ENCODE peak calls at places on chromosome 7, in six cellular contexts. One of them, this sample, is unnamed. For H3K4me1, the result is how much of the 10 kb centered on the place peaks cover.

GRCh38 chr7:80721880-80722595 is 83.6 kb downstream of the CD36 start:
- DNase-seq in endothelial cell of umbilical vein: peak
- DNase-seq in prostate gland: no peak
- DNase-seq in psoas muscle: no peak
- DNase-seq in mesenchymal stem cell: peak
- DNase-seq in lower lobe of right lung: peak
- DNase-seq in this sample: peak

GRCh38 chr7:138584283-138584682 is 116.9 kb downstream of the SVOPL start:
- DNase-seq in endothelial cell of umbilical vein: no peak
- DNase-seq in prostate gland: no peak
- DNase-seq in psoas muscle: no peak
- DNase-seq in mesenchymal stem cell: no peak
- DNase-seq in lower lobe of right lung: no peak
- DNase-seq in this sample: no peak

GRCh38 chr7:92766461-92767003 is 69.8 kb downstream of the CDK6 start:
- DNase-seq in endothelial cell of umbilical vein: peak
- DNase-seq in prostate gland: no peak
- DNase-seq in psoas muscle: no peak
- DNase-seq in mesenchymal stem cell: peak
- DNase-seq in lower lobe of right lung: no peak
- DNase-seq in this sample: no peak

GRCh38 chr7:36192050-36192824 is 39.2 kb downstream of the EEPD1 start:
- DNase-seq in endothelial cell of umbilical vein: no peak
- DNase-seq in prostate gland: no peak
- DNase-seq in psoas muscle: no peak
- DNase-seq in mesenchymal stem cell: peak
- DNase-seq in lower lobe of right lung: no peak
- DNase-seq in this sample: no peak

GRCh38 chr7:93320856-93321255 is 88.7 kb downstream of the VPS50 start:
- DNase-seq in endothelial cell of umbilical vein: no peak
- DNase-seq in prostate gland: no peak
- DNase-seq in psoas muscle: no peak
- DNase-seq in mesenchymal stem cell: no peak
- DNase-seq in lower lobe of right lung: no peak
- DNase-seq in this sample: no peak

GRCh38 chr7:37083311-37084096 is 359.2 kb upstream of the AOAH start:
- DNase-seq in endothelial cell of umbilical vein: no peak
- DNase-seq in prostate gland: no peak
- DNase-seq in psoas muscle: peak
- DNase-seq in mesenchymal stem cell: peak
- DNase-seq in lower lobe of right lung: no peak
- DNase-seq in this sample: no peak

GRCh38 chr7:24718431-24718831 is 38.8 kb downstream of the GSDME start:
- DNase-seq in endothelial cell of umbilical vein: no peak
- DNase-seq in prostate gland: no peak
- DNase-seq in psoas muscle: no peak
- DNase-seq in mesenchymal stem cell: no peak
- DNase-seq in lower lobe of right lung: no peak
- DNase-seq in this sample: no peak

GRCh38 chr7:144827581-144828139 is 8.2 kb downstream of the TPK1 start:
- DNase-seq in endothelial cell of umbilical vein: peak
- DNase-seq in prostate gland: no peak
- DNase-seq in psoas muscle: no peak
- DNase-seq in mesenchymal stem cell: peak
- DNase-seq in lower lobe of right lung: no peak
- DNase-seq in this sample: no peak

GRCh38 chr7:43647772-43648643 is 65.1 kb downstream of the STK17A start:
- DNase-seq in endothelial cell of umbilical vein: peak
- DNase-seq in prostate gland: peak
- DNase-seq in psoas muscle: peak
- DNase-seq in mesenchymal stem cell: peak
- DNase-seq in lower lobe of right lung: peak
- DNase-seq in this sample: peak

GRCh38 chr7:18036783-18037182 is 9.1 kb upstream of the PRPS1L1 start:
- DNase-seq in endothelial cell of umbilical vein: no peak
- DNase-seq in prostate gland: no peak
- DNase-seq in psoas muscle: no peak
- DNase-seq in mesenchymal stem cell: no peak
- DNase-seq in lower lobe of right lung: no peak
- DNase-seq in this sample: no peak

GRCh38 chr7:94421711-94422110 is 27.0 kb downstream of the COL1A2 start:
- DNase-seq in endothelial cell of umbilical vein: no peak
- DNase-seq in prostate gland: no peak
- DNase-seq in psoas muscle: no peak
- DNase-seq in mesenchymal stem cell: no peak
- DNase-seq in lower lobe of right lung: no peak
- DNase-seq in this sample: no peak

GRCh38 chr7:134458806-134459698 is at the start of gene AKR1B1:
- DNase-seq in endothelial cell of umbilical vein: peak
- DNase-seq in prostate gland: peak
- DNase-seq in psoas muscle: peak
- DNase-seq in mesenchymal stem cell: peak
- DNase-seq in lower lobe of right lung: peak
- DNase-seq in this sample: peak

GRCh38 chr7:156400046-156400445 is 240.5 kb upstream of the RNF32 start:
- DNase-seq in endothelial cell of umbilical vein: no peak
- DNase-seq in prostate gland: no peak
- DNase-seq in psoas muscle: no peak
- DNase-seq in mesenchymal stem cell: no peak
- DNase-seq in lower lobe of right lung: no peak
- DNase-seq in this sample: no peak

GRCh38 chr7:8931906-8932646 is 498.7 kb downstream of the NXPH1 start:
- DNase-seq in endothelial cell of umbilical vein: peak
- DNase-seq in prostate gland: no peak
- DNase-seq in psoas muscle: no peak
- DNase-seq in mesenchymal stem cell: peak
- DNase-seq in lower lobe of right lung: no peak
- DNase-seq in this sample: no peak

GRCh38 chr7:104956753-104957450 is 57.1 kb upstream of the KMT2E start:
- DNase-seq in endothelial cell of umbilical vein: no peak
- DNase-seq in prostate gland: no peak
- DNase-seq in psoas muscle: no peak
- DNase-seq in mesenchymal stem cell: peak
- DNase-seq in lower lobe of right lung: no peak
- DNase-seq in this sample: no peak

GRCh38 chr7:41188163-41189130 is 514.4 kb downstream of the INHBA start:
- DNase-seq in endothelial cell of umbilical vein: peak
- DNase-seq in prostate gland: no peak
- DNase-seq in psoas muscle: no peak
- DNase-seq in mesenchymal stem cell: peak
- DNase-seq in lower lobe of right lung: no peak
- DNase-seq in this sample: no peak

GRCh38 chr7:47254081-47255006 is 327.6 kb downstream of the TNS3 start:
- DNase-seq in endothelial cell of umbilical vein: peak
- DNase-seq in prostate gland: peak
- DNase-seq in psoas muscle: peak
- DNase-seq in mesenchymal stem cell: peak
- DNase-seq in lower lobe of right lung: peak
- DNase-seq in this sample: peak

GRCh38 chr7:40483630-40484029 is 348.8 kb downstream of the SUGCT start:
- DNase-seq in endothelial cell of umbilical vein: no peak
- DNase-seq in prostate gland: no peak
- DNase-seq in psoas muscle: no peak
- DNase-seq in mesenchymal stem cell: peak
- DNase-seq in lower lobe of right lung: no peak
- DNase-seq in this sample: no peak

GRCh38 chr7:28349637-28350036 is 62.7 kb upstream of the CREB5 start:
- DNase-seq in endothelial cell of umbilical vein: no peak
- DNase-seq in prostate gland: no peak
- DNase-seq in psoas muscle: no peak
- DNase-seq in mesenchymal stem cell: no peak
- DNase-seq in lower lobe of right lung: no peak
- DNase-seq in this sample: no peak

GRCh38 chr7:143391462-143392404 is 10.6 kb downstream of the ZYX start:
- DNase-seq in endothelial cell of umbilical vein: peak
- DNase-seq in prostate gland: no peak
- DNase-seq in psoas muscle: peak
- DNase-seq in mesenchymal stem cell: peak
- DNase-seq in lower lobe of right lung: no peak
- DNase-seq in this sample: peak

GRCh38 chr7:23469150-23469960 is 936 bp downstream of the IGF2BP3 start:
- DNase-seq in endothelial cell of umbilical vein: peak
- DNase-seq in prostate gland: no peak
- DNase-seq in psoas muscle: no peak
- DNase-seq in mesenchymal stem cell: peak
- DNase-seq in lower lobe of right lung: no peak
- DNase-seq in this sample: no peak

DNA sequence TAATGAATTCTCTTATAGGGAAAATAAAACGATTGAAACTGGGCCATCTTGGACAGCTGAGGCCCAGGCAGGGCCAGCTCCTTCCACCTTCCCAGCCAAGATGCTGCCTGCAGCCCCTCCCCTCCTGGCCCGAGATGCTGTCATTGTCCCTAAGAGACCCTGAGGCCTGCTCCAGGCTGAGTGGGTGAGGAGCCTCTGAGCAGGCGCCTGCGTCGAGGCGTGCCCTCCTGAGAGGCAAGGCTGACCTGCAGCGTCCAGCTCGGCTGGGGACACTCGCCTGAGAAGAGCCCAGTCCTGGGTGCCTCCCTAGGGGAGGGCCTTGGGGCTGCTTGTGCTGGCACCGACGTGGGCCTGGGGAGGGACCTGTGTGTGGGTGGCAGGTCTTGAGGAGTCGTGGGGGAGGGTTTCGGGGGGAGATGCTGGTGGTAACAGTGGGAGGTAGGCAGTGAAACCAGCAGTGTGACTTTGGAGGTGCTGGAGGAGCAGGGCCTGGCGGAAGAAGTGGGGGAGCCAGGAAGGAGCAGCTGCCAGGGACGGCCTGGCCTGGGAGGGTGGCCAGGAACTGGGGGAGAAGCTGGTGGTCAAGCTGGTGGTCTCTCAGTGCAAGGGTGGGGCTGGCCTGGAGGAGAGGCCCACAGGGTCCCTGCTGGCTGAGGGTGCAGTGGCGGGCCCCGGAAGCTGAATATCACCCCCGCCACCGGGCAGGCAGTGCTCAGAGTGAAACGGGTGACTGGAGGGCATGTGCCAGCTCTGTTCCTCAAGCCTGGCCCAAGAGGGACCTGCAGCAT is 7.9 kb downstream of the GPR146 start:
- DNase-seq in endothelial cell of umbilical vein: no peak
- DNase-seq in prostate gland: no peak
- DNase-seq in psoas muscle: no peak
- DNase-seq in mesenchymal stem cell: no peak
- DNase-seq in lower lobe of right lung: peak
- DNase-seq in this sample: peak
- H3K27ac ChIP-seq in endothelial cell of umbilical vein: peak
- H3K27ac ChIP-seq in prostate gland: peak
- H3K27ac ChIP-seq in psoas muscle: peak
- H3K27ac ChIP-seq in mesenchymal stem cell: no peak
- H3K27ac ChIP-seq in lower lobe of right lung: peak
- H3K27ac ChIP-seq in this sample: peak

GRCh38 chr7:103660455-103661371 is 214.7 kb upstream of the SLC26A5 start:
- DNase-seq in endothelial cell of umbilical vein: peak
- DNase-seq in prostate gland: no peak
- DNase-seq in psoas muscle: no peak
- DNase-seq in mesenchymal stem cell: peak
- DNase-seq in lower lobe of right lung: no peak
- DNase-seq in this sample: no peak

GRCh38 chr7:103651978-103652377 is 206.0 kb upstream of the SLC26A5 start:
- DNase-seq in endothelial cell of umbilical vein: no peak
- DNase-seq in prostate gland: no peak
- DNase-seq in psoas muscle: no peak
- DNase-seq in mesenchymal stem cell: no peak
- DNase-seq in lower lobe of right lung: no peak
- DNase-seq in this sample: no peak

GRCh38 chr7:103658055-103659010 is 212.3 kb upstream of the SLC26A5 start:
- DNase-seq in endothelial cell of umbilical vein: no peak
- DNase-seq in prostate gland: no peak
- DNase-seq in psoas muscle: no peak
- DNase-seq in mesenchymal stem cell: no peak
- DNase-seq in lower lobe of right lung: no peak
- DNase-seq in this sample: no peak

GRCh38 chr7:103657474-103657894 is 211.5 kb upstream of the SLC26A5 start:
- DNase-seq in endothelial cell of umbilical vein: no peak
- DNase-seq in prostate gland: no peak
- DNase-seq in psoas muscle: no peak
- DNase-seq in mesenchymal stem cell: no peak
- DNase-seq in lower lobe of right lung: no peak
- DNase-seq in this sample: no peak

DNA sequence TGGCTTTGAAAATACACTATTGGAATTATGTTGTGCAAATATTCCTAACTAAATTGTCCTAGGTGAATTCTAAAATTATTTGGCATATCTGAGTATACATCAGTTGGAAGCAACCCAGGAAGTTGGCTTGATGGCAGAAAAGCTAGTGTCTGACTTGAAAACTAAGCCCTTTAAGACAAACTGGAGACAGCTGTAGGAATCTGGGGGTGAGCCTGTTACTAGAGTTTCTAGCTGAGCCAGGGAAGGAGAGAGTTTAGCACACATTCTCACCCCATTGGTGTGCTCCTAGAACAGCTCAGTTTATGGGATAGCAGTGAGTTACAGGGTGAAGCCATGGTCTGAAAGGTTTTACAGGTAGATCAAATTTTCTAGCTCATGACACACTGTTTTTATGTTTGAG is 210.2 kb upstream of the SLC26A5 start:
- DNase-seq in endothelial cell of umbilical vein: no peak
- DNase-seq in prostate gland: no peak
- DNase-seq in psoas muscle: no peak
- DNase-seq in mesenchymal stem cell: no peak
- DNase-seq in lower lobe of right lung: no peak
- DNase-seq in this sample: no peak
- H3K4me1 ChIP-seq in endothelial cell of umbilical vein: under half
- H3K4me1 ChIP-seq in prostate gland: under half
- H3K4me1 ChIP-seq in psoas muscle: under half
- H3K4me1 ChIP-seq in mesenchymal stem cell: under half
- H3K4me1 ChIP-seq in lower lobe of right lung: under half
- H3K4me1 ChIP-seq in this sample: under half

GRCh38 chr7:32163141-32163806 is 93.1 kb upstream of the PDE1C start:
- DNase-seq in endothelial cell of umbilical vein: peak
- DNase-seq in prostate gland: no peak
- DNase-seq in psoas muscle: peak
- DNase-seq in mesenchymal stem cell: peak
- DNase-seq in lower lobe of right lung: no peak
- DNase-seq in this sample: peak
- H3K27ac ChIP-seq in endothelial cell of umbilical vein: peak
- H3K27ac ChIP-seq in prostate gland: no peak
- H3K27ac ChIP-seq in psoas muscle: no peak
- H3K27ac ChIP-seq in mesenchymal stem cell: peak
- H3K27ac ChIP-seq in lower lobe of right lung: no peak
- H3K27ac ChIP-seq in this sample: peak

GRCh38 chr7:101239191-101239950 is 1.8 kb upstream of the CLDN15 start:
- DNase-seq in endothelial cell of umbilical vein: peak
- DNase-seq in prostate gland: no peak
- DNase-seq in psoas muscle: no peak
- DNase-seq in mesenchymal stem cell: no peak
- DNase-seq in lower lobe of right lung: no peak
- DNase-seq in this sample: peak

GRCh38 chr7:101239951-101240220 is 2.3 kb upstream of the CLDN15 start:
- DNase-seq in endothelial cell of umbilical vein: no peak
- DNase-seq in prostate gland: no peak
- DNase-seq in psoas muscle: no peak
- DNase-seq in mesenchymal stem cell: no peak
- DNase-seq in lower lobe of right lung: no peak
- DNase-seq in this sample: no peak

GRCh38 chr7:101238226-101239182 is 902 bp upstream of the CLDN15 start:
- DNase-seq in endothelial cell of umbilical vein: no peak
- DNase-seq in prostate gland: no peak
- DNase-seq in psoas muscle: no peak
- DNase-seq in mesenchymal stem cell: no peak
- DNase-seq in lower lobe of right lung: no peak
- DNase-seq in this sample: peak

GRCh38 chr7:101240226-101241014 is 2.8 kb upstream of the CLDN15 start:
- DNase-seq in endothelial cell of umbilical vein: no peak
- DNase-seq in prostate gland: no peak
- DNase-seq in psoas muscle: no peak
- DNase-seq in mesenchymal stem cell: no peak
- DNase-seq in lower lobe of right lung: no peak
- DNase-seq in this sample: no peak

GRCh38 chr7:101241015-101241363 is 3.4 kb upstream of the CLDN15 start:
- DNase-seq in endothelial cell of umbilical vein: no peak
- DNase-seq in prostate gland: no peak
- DNase-seq in psoas muscle: no peak
- DNase-seq in mesenchymal stem cell: no peak
- DNase-seq in lower lobe of right lung: no peak
- DNase-seq in this sample: no peak
- H3K4me1 ChIP-seq in endothelial cell of umbilical vein: under half
- H3K4me1 ChIP-seq in prostate gland: under half
- H3K4me1 ChIP-seq in psoas muscle: under half
- H3K4me1 ChIP-seq in mesenchymal stem cell: under half
- H3K4me1 ChIP-seq in lower lobe of right lung: half or more
- H3K4me1 ChIP-seq in this sample: under half

This sample was measured in right cardiac atrium.